ENCODE peak calls at places on chromosome 1, in nine cellular contexts. F is HAP-1, O is uterus, L is fibroblast of lung, P is NT2/D1, E is fibroblast of pulmonary artery, Y is colonic mucosa, B is GM23248, U is lower lobe of right lung. S is an unnamed sample.

GRCh38 chr1:224846119-224846907 is 83.2 kb upstream of the DNAH14 start:
- DNase-seq in O (no peak), U (no peak), P (peak), L (no peak), B (no peak), F (no peak), Y (no peak), E (no peak), S (peak)

GRCh38 chr1:30302808-30303310 is 420.5 kb downstream of the MATN1 start:
- DNase-seq in B (no peak), Y (peak), L (no peak), E (no peak), U (no peak), P (no peak), F (no peak), O (no peak), S (no peak)

GRCh38 chr1:221573727-221574126 is 168.2 kb downstream of the DUSP10 start:
- DNase-seq in L (no peak), O (no peak), E (no peak), B (no peak), Y (no peak), P (no peak), F (no peak), U (no peak), S (no peak)

GRCh38 chr1:180157576-180158057 is 2.9 kb downstream of the QSOX1 start:
- DNase-seq in F (no peak), U (no peak), O (no peak), E (no peak), P (no peak), L (no peak), B (peak), Y (peak), S (peak)

GRCh38 chr1:190475394-190476250 is 2.0 kb downstream of the BRINP3 start:
- DNase-seq in E (peak), F (peak), Y (peak), U (peak), O (no peak), P (no peak), L (peak), B (no peak), S (peak)

GRCh38 chr1:5312870-5313269 is 658.5 kb downstream of the AJAP1 start:
- DNase-seq in L (no peak), O (no peak), F (no peak), E (no peak), P (no peak), B (no peak), Y (no peak), U (peak), S (no peak)

GRCh38 chr1:204637985-204638356 is 47.6 kb downstream of the LRRN2 start:
- DNase-seq in L (peak), U (no peak), P (no peak), E (no peak), Y (peak), O (no peak), B (peak), F (no peak), S (no peak)

GRCh38 chr1:214558002-214558770 is 6.8 kb upstream of the PTPN14 start:
- DNase-seq in F (no peak), L (peak), U (no peak), P (no peak), Y (no peak), E (peak), O (peak), B (peak), S (no peak)

GRCh38 chr1:229093258-229093540 is 177.7 kb upstream of the RAB4A start:
- DNase-seq in U (no peak), O (no peak), L (no peak), B (no peak), P (no peak), Y (no peak), E (no peak), F (no peak), S (peak)

GRCh38 chr1:9542425-9542824 is 3.2 kb downstream of the SLC25A33 start:
- DNase-seq in U (no peak), B (peak), E (peak), F (peak), P (no peak), O (no peak), L (peak), Y (peak), S (no peak)

GRCh38 chr1:161121838-161122237 is 3.9 kb downstream of the NIT1 start:
- DNase-seq in L (no peak), P (no peak), O (no peak), F (no peak), Y (no peak), E (no peak), B (no peak), U (no peak), S (no peak)

GRCh38 chr1:15139654-15140350 is 13.7 kb upstream of the TMEM51 start:
- DNase-seq in O (no peak), L (peak), P (no peak), F (no peak), B (no peak), U (no peak), Y (no peak), E (no peak), S (peak)

GRCh38 chr1:54950361-54951163 is 29.9 kb upstream of the TMEM61 start:
- DNase-seq in L (peak), B (peak), F (peak), O (peak), U (peak), P (peak), E (peak), Y (peak), S (peak)

GRCh38 chr1:246160905-246161304 is 346.2 kb downstream of the SMYD3 start:
- DNase-seq in E (no peak), O (no peak), P (no peak), B (no peak), Y (no peak), U (no peak), F (no peak), L (no peak), S (no peak)

GRCh38 chr1:155091071-155092051 is 12.7 kb downstream of the EFNA3 start:
- DNase-seq in E (peak), P (peak), F (peak), B (peak), U (peak), O (peak), Y (peak), L (peak), S (peak)

GRCh38 chr1:44740179-44740617 is 561 bp downstream of the KIF2C start:
- DNase-seq in O (no peak), Y (peak), E (no peak), P (no peak), U (no peak), L (no peak), B (peak), F (no peak), S (no peak)

GRCh38 chr1:191608367-191608766 is 549.9 kb upstream of the RGS18 start:
- DNase-seq in U (no peak), E (no peak), O (no peak), F (no peak), L (peak), P (no peak), B (no peak), Y (no peak), S (peak)

GRCh38 chr1:27634166-27634981 is 611 bp downstream of the FGR start:
- DNase-seq in U (peak), O (peak), Y (no peak), P (no peak), F (no peak), B (peak), E (no peak), L (peak), S (peak)

GRCh38 chr1:27632387-27633297 is 2.3 kb downstream of the FGR start:
- DNase-seq in B (no peak), L (no peak), O (no peak), P (no peak), Y (no peak), E (no peak), F (no peak), U (no peak), S (no peak)

GRCh38 chr1:27634982-27635362 is at the start of gene FGR:
- DNase-seq in Y (no peak), L (no peak), O (no peak), P (no peak), F (no peak), B (no peak), E (no peak), U (peak), S (peak)

GRCh38 chr1:27633640-27634165 is 1.3 kb downstream of the FGR start:
- DNase-seq in O (no peak), P (no peak), Y (no peak), U (no peak), F (no peak), L (no peak), E (no peak), B (no peak), S (no peak)

DNA sequence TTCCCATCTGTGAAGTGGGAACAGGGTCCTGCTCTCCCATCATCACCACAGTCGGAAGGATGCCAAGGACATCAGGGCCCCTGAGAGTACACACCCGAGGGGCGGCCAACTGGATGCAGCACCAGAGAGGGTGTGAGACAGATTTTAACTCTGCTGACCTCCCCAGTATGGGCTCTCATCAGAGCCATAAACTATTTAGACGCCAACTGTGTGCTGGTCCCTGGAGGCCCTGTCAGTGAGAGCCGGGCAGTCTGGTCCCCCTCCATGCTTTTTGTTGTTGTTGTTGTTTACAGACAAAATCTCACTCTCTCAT is 1.7 kb downstream of the FGR start:
- DNase-seq in B (no peak), O (no peak), Y (no peak), F (no peak), P (no peak), E (no peak), U (no peak), L (no peak), S (no peak)
- H3K4me3 ChIP-seq in B (no peak), O (no peak), Y (no peak), F (no peak), P (no peak), E (no peak), U (peak), L (no peak), S (no peak)

GRCh38 chr1:27623327-27624212 is 11.4 kb downstream of the FGR start:
- DNase-seq in P (no peak), F (no peak), B (no peak), O (no peak), E (no peak), Y (no peak), U (no peak), L (no peak), S (no peak)
- H3K4me3 ChIP-seq in P (no peak), F (no peak), B (no peak), O (no peak), E (no peak), Y (no peak), U (peak), L (no peak), S (no peak)

DNA sequence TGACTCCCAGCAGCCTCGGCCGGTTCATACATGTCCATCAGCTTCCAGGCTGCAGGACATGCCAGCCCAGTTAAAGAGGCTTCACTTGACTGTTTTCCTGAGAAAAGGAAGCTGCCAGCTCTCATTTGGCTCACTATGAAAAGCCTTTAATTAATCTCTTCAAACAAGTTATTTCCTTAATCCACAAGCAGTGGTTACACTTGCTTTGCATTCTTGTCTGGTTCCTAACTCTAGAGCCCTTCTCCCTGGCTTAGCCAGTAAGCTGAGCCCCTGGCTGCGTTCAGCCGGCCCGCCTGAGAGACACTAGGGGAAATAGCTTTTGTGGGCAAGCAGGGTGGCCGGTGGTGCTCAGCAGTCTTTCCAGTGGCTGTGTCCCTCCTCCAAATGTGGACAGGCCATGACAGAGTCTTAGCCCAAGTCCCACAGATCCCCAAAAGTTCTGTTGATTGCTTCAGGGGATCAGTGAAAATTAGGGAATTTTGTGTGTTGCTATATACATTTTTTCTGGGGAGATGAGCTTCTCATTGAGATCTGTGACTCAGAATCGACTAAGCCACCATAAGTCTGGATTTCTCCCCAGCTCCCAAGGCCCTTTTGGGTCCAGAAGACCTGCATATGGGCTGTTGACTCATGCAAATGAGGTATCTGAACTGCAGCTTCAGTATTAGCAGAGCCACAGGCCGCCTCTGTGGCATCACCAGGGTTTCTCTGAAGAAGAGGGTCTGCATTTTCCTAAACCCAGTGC is 10.1 kb downstream of the ATF3 start:
- DNase-seq in E (no peak), F (no peak), B (peak), P (no peak), Y (no peak), O (no peak), U (no peak), L (peak), S (no peak)
- H3K4me3 ChIP-seq in E (no peak), F (no peak), B (no peak), P (no peak), Y (no peak), O (no peak), U (no peak), L (no peak), S (no peak)

GRCh38 chr1:156676450-156676819 is 772 bp downstream of the NES start:
- DNase-seq in U (no peak), L (peak), Y (no peak), E (no peak), P (no peak), B (peak), F (no peak), O (no peak), S (no peak)
- H3K4me3 ChIP-seq in U (peak), L (peak), Y (peak), E (peak), P (peak), B (peak), F (peak), O (peak), S (peak)

DNA sequence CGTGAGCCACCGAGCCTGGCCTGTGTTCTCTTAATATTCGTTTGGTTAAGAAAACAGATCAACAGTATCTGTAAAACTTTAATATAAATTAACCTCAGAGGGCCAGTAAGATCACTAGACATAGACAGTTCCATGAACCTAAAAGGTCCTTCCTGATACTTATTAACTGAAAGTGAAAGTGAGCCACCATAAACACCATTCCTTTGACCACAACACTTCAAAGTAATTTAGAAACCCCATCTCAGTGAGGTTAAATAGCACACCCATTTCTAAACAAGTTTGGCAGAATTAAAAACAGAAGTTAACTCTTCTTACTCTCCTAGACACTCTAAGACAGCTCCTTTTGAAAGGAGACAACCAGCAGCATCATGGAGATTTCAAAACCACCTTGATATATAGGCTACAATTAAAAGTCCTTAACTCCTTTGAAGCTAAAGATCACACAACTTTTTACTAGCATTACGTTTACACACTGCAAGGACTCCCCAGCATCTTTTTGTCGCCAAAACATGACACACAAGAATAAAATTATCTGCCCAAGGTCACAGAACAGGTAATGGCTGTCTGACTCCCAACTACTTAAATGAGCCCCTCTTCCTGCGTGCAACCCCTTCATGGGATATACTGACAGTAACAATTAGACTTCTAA is 2.2 kb downstream of the RNF19B start:
- DNase-seq in P (no peak), E (no peak), Y (no peak), O (no peak), U (no peak), L (no peak), B (peak), F (no peak), S (no peak)
- H3K4me3 ChIP-seq in P (peak), E (peak), Y (peak), O (peak), U (peak), L (peak), B (peak), F (peak), S (peak)

S was measured in GM23338.